ENCODE peak calls at places on chromosomes 7 and 10, in four cellular contexts. N is stimulated activated CD4-positive, alpha-beta T cell treated with anti-CD3 and anti-CD28 coated beads, Interleukin-4, amount 100 ng/mL, for 4 hours; U is pons; M is activated B cell treated with CpG ODN at 0.5 μM for 24 hours. W is an unnamed sample.

GRCh38 chr7:24125765-24126164 is 158.2 kb upstream of the NPY start:
- DNase-seq in N (no peak), U (no peak), M (no peak), W (no peak)

GRCh38 chr10:102542800-102543418 is 39.1 kb downstream of the SUFU start:
- DNase-seq in U (no peak), N (no peak), M (no peak), W (no peak)

GRCh38 chr7:133854739-133855138 is 272.4 kb upstream of the LRGUK start:
- DNase-seq in N (no peak), M (no peak), U (peak), W (no peak)

GRCh38 chr10:116721991-116722392 is 20.4 kb downstream of the HSPA12A start:
- DNase-seq in U (no peak), M (no peak), N (no peak), W (no peak)

GRCh38 chr7:142908921-142909870 is 23.7 kb upstream of the TRPV6 start:
- DNase-seq in M (no peak), N (no peak), U (peak), W (no peak)

GRCh38 chr10:107728807-107729206 is 564.3 kb upstream of the SORCS1 start:
- DNase-seq in N (no peak), U (no peak), M (no peak), W (no peak)

GRCh38 chr10:91313-91712 is 42.2 kb upstream of the TUBB8 start:
- DNase-seq in U (no peak), N (no peak), M (no peak), W (no peak)

GRCh38 chr10:48608926-48609325 is 4.1 kb upstream of the ARHGAP22 start:
- DNase-seq in U (no peak), M (no peak), N (no peak), W (no peak)

GRCh38 chr7:73974101-73974947 is 53.6 kb upstream of the ELN start:
- DNase-seq in N (no peak), M (no peak), U (no peak), W (no peak)

GRCh38 chr7:130024390-130024789 is 26.8 kb downstream of the ZC3HC1 start:
- DNase-seq in N (no peak), M (no peak), U (no peak), W (no peak)

GRCh38 chr7:50329775-50330174 is 25.3 kb downstream of the IKZF1 start:
- DNase-seq in M (no peak), N (no peak), U (no peak), W (no peak)

GRCh38 chr7:3415730-3416366 is 114.8 kb downstream of the SDK1 start:
- DNase-seq in N (no peak), M (no peak), U (no peak), W (no peak)

GRCh38 chr7:139358541-139359365 is 941 bp upstream of the LUC7L2 start:
- DNase-seq in M (peak), U (peak), N (peak), W (no peak)

GRCh38 chr10:20897146-20897834 is at the start of gene NEBL:
- DNase-seq in M (no peak), N (no peak), U (no peak), W (no peak)

GRCh38 chr7:26278769-26279168 is 12.9 kb upstream of the SNX10 start:
- DNase-seq in M (no peak), U (no peak), N (no peak), W (no peak)

GRCh38 chr10:92691042-92691590 is 1.4 kb downstream of the HHEX start:
- DNase-seq in N (no peak), M (no peak), U (no peak), W (no peak)

GRCh38 chr7:28922618-28923331 is 35.4 kb downstream of the TRIL start:
- DNase-seq in U (peak), M (peak), N (peak), W (peak)

GRCh38 chr7:47678641-47679380 is 96.9 kb upstream of the TNS3 start:
- DNase-seq in M (no peak), N (no peak), U (no peak), W (no peak)

GRCh38 chr10:58063854-58064480 is 203.7 kb downstream of the IPMK start:
- DNase-seq in U (no peak), N (no peak), M (no peak), W (no peak)

GRCh38 chr10:96339956-96340904 is 18.6 kb downstream of the OPALIN start:
- DNase-seq in N (peak), M (peak), U (peak), W (peak)

GRCh38 chr10:124319926-124320391 is 98.8 kb downstream of the OAT start:
- DNase-seq in M (no peak), N (no peak), U (no peak), W (no peak)

GRCh38 chr10:29730969-29731368 is 96.2 kb upstream of the SVIL start:
- DNase-seq in M (no peak), N (no peak), U (no peak), W (no peak)

GRCh38 chr10:43214071-43214955 is 52.6 kb downstream of the RASGEF1A start:
- DNase-seq in M (no peak), U (no peak), N (no peak), W (no peak)

GRCh38 chr7:74178632-74179031 is 4.5 kb downstream of the EIF4H start:
- DNase-seq in N (no peak), U (no peak), M (no peak), W (no peak)

GRCh38 chr7:24926623-24927539 is 53.1 kb downstream of the OSBPL3 start:
- DNase-seq in N (no peak), U (no peak), M (no peak), W (no peak)

GRCh38 chr10:28949005-28950004 is 272.0 kb downstream of the BAMBI start:
- DNase-seq in N (no peak), M (no peak), U (no peak), W (no peak)

GRCh38 chr10:73910401-73910763 is 550 bp upstream of the PLAU start:
- DNase-seq in U (no peak), N (no peak), M (no peak), W (no peak)

GRCh38 chr10:70866424-70866823 is 21.9 kb downstream of the PCBD1 start:
- DNase-seq in M (no peak), U (no peak), N (no peak), W (no peak)

W was measured in hippocampal formation.